ENCODE peak calls at places on chromosomes 13 and 19, in four cellular contexts. P is gastrocnemius medialis, C is GM23248, O is right atrium auricular region. F is an unnamed sample. For H3K9me3, the result is how much of the 10 kb centered on the place peaks cover.

GRCh38 chr19:18496167-18496979 is 25.5 kb downstream of the ELL start:
- DNase-seq in P (no peak), C (peak), O (no peak), F (peak)

GRCh38 chr19:4456843-4457653 is 546 bp downstream of the UBXN6 start:
- DNase-seq in P (peak), C (peak), O (no peak), F (peak)

GRCh38 chr13:40776232-40776631 is 5.2 kb upstream of the MRPS31 start:
- DNase-seq in P (no peak), C (no peak), O (no peak), F (no peak)

GRCh38 chr13:32639502-32640105 is 53.4 kb downstream of the PDS5B start:
- DNase-seq in P (peak), C (peak), O (peak), F (no peak)

GRCh38 chr19:35123573-35123972 is 8.0 kb downstream of the FXYD3 start:
- DNase-seq in P (peak), C (peak), O (no peak), F (no peak)

GRCh38 chr13:111044087-111044830 is 70.9 kb upstream of the ARHGEF7 start:
- DNase-seq in P (no peak), C (no peak), O (no peak), F (no peak)

GRCh38 chr19:1026189-1027019 is at the start of gene CNN2:
- DNase-seq in P (peak), C (peak), O (peak), F (peak)

GRCh38 chr13:104014803-104015645 is 948.8 kb upstream of the SLC10A2 start:
- DNase-seq in P (peak), C (no peak), O (no peak), F (no peak)

GRCh38 chr19:49795615-49796014 is 17.5 kb downstream of the FUZ start:
- DNase-seq in P (no peak), C (no peak), O (no peak), F (no peak)

GRCh38 chr19:50361290-50362029 is 4.0 kb downstream of the NAPSA start:
- DNase-seq in P (no peak), C (peak), O (no peak), F (no peak)

GRCh38 chr19:31140717-31141116 is 208.5 kb downstream of the TSHZ3 start:
- DNase-seq in P (no peak), C (peak), O (no peak), F (no peak)

GRCh38 chr13:84648069-84648640 is 765.9 kb upstream of the SLITRK1 start:
- DNase-seq in P (no peak), C (peak), O (no peak), F (no peak)

GRCh38 chr19:57052102-57052501 is 67.7 kb upstream of the USP29 start:
- DNase-seq in P (no peak), C (no peak), O (no peak), F (no peak)
- H3K9me3 ChIP-seq in P (under half), C (under half), O (under half), F (under half)

GRCh38 chr13:102651392-102651791 is 43.5 kb downstream of the METTL21C start:
- DNase-seq in P (no peak), C (peak), O (no peak), F (no peak)

GRCh38 chr13:102654786-102655185 is 40.1 kb downstream of the METTL21C start:
- DNase-seq in P (no peak), C (no peak), O (no peak), F (no peak)

GRCh38 chr13:102648046-102648445 is 46.8 kb downstream of the METTL21C start:
- DNase-seq in P (no peak), C (no peak), O (no peak), F (no peak)

GRCh38 chr13:102650444-102650843 is 44.4 kb downstream of the METTL21C start:
- DNase-seq in P (no peak), C (no peak), O (no peak), F (no peak)

DNA sequence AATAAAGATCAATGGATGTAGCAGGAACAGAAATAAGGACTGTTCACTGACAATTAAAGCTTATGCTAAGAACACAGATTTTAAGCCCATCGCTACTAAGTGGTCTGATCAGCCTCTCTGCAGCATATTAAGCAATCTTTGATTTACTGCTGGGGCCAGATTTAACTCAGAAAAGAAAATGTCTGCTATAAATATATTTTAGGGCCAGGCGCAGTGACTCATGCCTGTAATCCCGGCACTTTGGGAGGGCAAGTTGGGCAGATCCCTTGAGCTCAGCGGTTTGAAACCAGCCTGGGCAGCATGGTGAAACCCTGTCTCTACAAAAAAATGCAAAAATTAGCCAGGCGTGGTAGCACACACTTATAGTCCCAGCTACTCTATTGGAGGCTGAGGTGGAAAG is 43.0 kb downstream of the METTL21C start:
- DNase-seq in P (no peak), C (no peak), O (no peak), F (no peak)
- H3K9me3 ChIP-seq in P (under half), C (under half), O (under half), F (under half)

GRCh38 chr13:31331051-31331450 is 131.3 kb downstream of the B3GLCT start:
- DNase-seq in P (no peak), C (no peak), O (no peak), F (no peak)
- H3K9me3 ChIP-seq in P (under half), C (under half), O (under half), F (under half)

GRCh38 chr19:22088541-22089144 is 36.4 kb downstream of the ZNF257 start:
- DNase-seq in P (no peak), C (no peak), O (no peak), F (no peak)
- H3K9me3 ChIP-seq in P (under half), C (under half), O (under half), F (under half)

GRCh38 chr19:56573914-56574313 is 6.6 kb downstream of the ZNF470 start:
- DNase-seq in P (no peak), C (no peak), O (no peak), F (no peak)

DNA sequence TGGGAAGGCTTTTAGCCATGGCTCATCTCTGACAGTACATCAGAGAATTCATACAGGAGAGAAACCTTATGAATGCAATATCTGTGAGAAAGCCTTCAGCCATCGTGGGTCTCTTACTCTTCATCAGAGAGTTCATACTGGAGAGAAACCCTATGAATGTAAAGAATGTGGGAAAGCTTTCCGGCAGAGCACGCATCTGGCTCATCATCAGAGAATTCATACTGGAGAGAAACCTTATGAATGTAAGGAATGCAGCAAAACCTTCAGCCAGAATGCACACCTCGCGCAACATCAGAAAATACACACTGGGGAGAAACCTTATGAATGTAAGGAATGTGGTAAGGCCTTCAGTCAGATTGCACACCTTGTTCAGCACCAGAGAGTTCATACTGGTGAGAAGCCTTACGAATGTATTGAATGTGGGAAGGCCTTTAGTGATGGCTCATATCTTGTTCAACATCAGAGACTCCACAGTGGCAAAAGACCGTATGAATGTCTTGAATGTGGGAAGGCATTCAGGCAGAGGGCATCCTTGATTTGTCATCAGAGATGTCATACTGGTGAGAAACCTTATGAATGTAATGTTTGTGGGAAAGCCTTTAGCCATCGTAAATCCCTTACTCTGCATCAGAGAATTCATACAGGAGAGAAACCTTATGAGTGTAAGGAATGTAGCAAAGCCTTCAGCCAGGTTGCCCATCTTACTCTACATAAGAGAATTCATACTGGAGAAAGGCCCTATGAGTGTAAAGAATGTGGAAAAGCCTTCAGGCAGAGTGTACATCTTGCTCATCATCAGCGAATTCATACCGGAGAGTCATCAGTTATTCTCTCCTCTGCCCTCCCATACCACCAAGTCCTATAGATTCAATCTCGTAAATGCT is 10.7 kb downstream of the ZNF470 start:
- DNase-seq in P (no peak), C (no peak), O (no peak), F (no peak)
- H3K9me3 ChIP-seq in P (half or more), C (half or more), O (half or more), F (half or more)

GRCh38 chr19:37738371-37738770 is 18.8 kb upstream of the ZNF607 start:
- DNase-seq in P (no peak), C (peak), O (no peak), F (no peak)
- H3K9me3 ChIP-seq in P (under half), C (under half), O (under half), F (under half)

GRCh38 chr13:19075418-19075817 is 106.2 kb downstream of the TUBA3C start:
- DNase-seq in P (no peak), C (no peak), O (peak), F (no peak)
- H3K9me3 ChIP-seq in P (under half), C (under half), O (under half), F (under half)